ENCODE peak calls at places on chromosomes 13 and 19, in four cellular contexts. One of them, this sample, is unnamed.

GRCh38 chr19:51366050-51366998 is at the start of gene ETFB:
- DNase-seq in GM04503: peak
- DNase-seq in GM03348: peak
- DNase-seq in foreskin keratinocyte: peak
- DNase-seq in this sample: peak

GRCh38 chr19:3443840-3444694 is 36.3 kb downstream of the SMIM24 start:
- DNase-seq in GM03348: no peak
- DNase-seq in foreskin keratinocyte: no peak
- DNase-seq in GM04503: no peak
- DNase-seq in this sample: peak

GRCh38 chr19:13784731-13785452 is 10.4 kb upstream of the ZSWIM4 start:
- DNase-seq in foreskin keratinocyte: peak
- DNase-seq in GM03348: peak
- DNase-seq in GM04503: no peak
- DNase-seq in this sample: peak

GRCh38 chr19:13843104-13843921 is 33.6 kb upstream of the NANOS3 start:
- DNase-seq in GM03348: no peak
- DNase-seq in GM04503: no peak
- DNase-seq in foreskin keratinocyte: peak
- DNase-seq in this sample: peak

GRCh38 chr19:17244618-17245534 is 843 bp downstream of the NR2F6 start:
- DNase-seq in foreskin keratinocyte: no peak
- DNase-seq in GM03348: peak
- DNase-seq in GM04503: no peak
- DNase-seq in this sample: peak

GRCh38 chr13:57865600-57866294 is 234.2 kb downstream of the PCDH17 start:
- DNase-seq in GM03348: no peak
- DNase-seq in foreskin keratinocyte: peak
- DNase-seq in GM04503: no peak
- DNase-seq in this sample: no peak

GRCh38 chr19:48558018-48558684 is 6.2 kb downstream of the SULT2B1 start:
- DNase-seq in GM04503: peak
- DNase-seq in foreskin keratinocyte: peak
- DNase-seq in GM03348: peak
- DNase-seq in this sample: peak

GRCh38 chr19:3291644-3292043 is 67.2 kb downstream of the CELF5 start:
- DNase-seq in foreskin keratinocyte: no peak
- DNase-seq in GM04503: no peak
- DNase-seq in GM03348: no peak
- DNase-seq in this sample: no peak

GRCh38 chr19:31226536-31226935 is 122.7 kb downstream of the TSHZ3 start:
- DNase-seq in foreskin keratinocyte: no peak
- DNase-seq in GM03348: no peak
- DNase-seq in GM04503: no peak
- DNase-seq in this sample: no peak

GRCh38 chr13:100765021-100765420 is 90.4 kb upstream of the TMTC4 start:
- DNase-seq in GM04503: no peak
- DNase-seq in GM03348: no peak
- DNase-seq in foreskin keratinocyte: no peak
- DNase-seq in this sample: no peak

GRCh38 chr19:28329429-28329828 is 883.5 kb downstream of the UQCRFS1 start:
- DNase-seq in GM03348: no peak
- DNase-seq in GM04503: no peak
- DNase-seq in foreskin keratinocyte: no peak
- DNase-seq in this sample: no peak

GRCh38 chr19:45020071-45020470 is 18.8 kb upstream of the CLASRP start:
- DNase-seq in GM04503: no peak
- DNase-seq in GM03348: no peak
- DNase-seq in foreskin keratinocyte: no peak
- DNase-seq in this sample: no peak

GRCh38 chr13:100657881-100658315 is 16.7 kb downstream of the TMTC4 start:
- DNase-seq in GM04503: no peak
- DNase-seq in foreskin keratinocyte: no peak
- DNase-seq in GM03348: no peak
- DNase-seq in this sample: no peak

GRCh38 chr19:1861599-1862031 is 1.8 kb downstream of the KLF16 start:
- DNase-seq in GM03348: no peak
- DNase-seq in GM04503: no peak
- DNase-seq in foreskin keratinocyte: no peak
- DNase-seq in this sample: no peak

GRCh38 chr19:50317115-50317514 is 12.1 kb downstream of the KCNC3 start:
- DNase-seq in GM03348: no peak
- DNase-seq in GM04503: no peak
- DNase-seq in foreskin keratinocyte: no peak
- DNase-seq in this sample: no peak

GRCh38 chr19:43460362-43461016 is 4.9 kb downstream of the LYPD3 start:
- DNase-seq in GM04503: no peak
- DNase-seq in foreskin keratinocyte: no peak
- DNase-seq in GM03348: no peak
- DNase-seq in this sample: no peak

GRCh38 chr19:19650331-19650730 is 6.9 kb upstream of the GMIP start:
- DNase-seq in foreskin keratinocyte: no peak
- DNase-seq in GM03348: no peak
- DNase-seq in GM04503: no peak
- DNase-seq in this sample: no peak

GRCh38 chr19:43502419-43502976 is 2.0 kb downstream of the PHLDB3 start:
- DNase-seq in GM04503: no peak
- DNase-seq in GM03348: no peak
- DNase-seq in foreskin keratinocyte: no peak
- DNase-seq in this sample: no peak

GRCh38 chr19:2333027-2333806 is 4.7 kb downstream of the SPPL2B start:
- DNase-seq in GM04503: no peak
- DNase-seq in foreskin keratinocyte: no peak
- DNase-seq in GM03348: no peak
- DNase-seq in this sample: no peak

GRCh38 chr13:75919660-75920199 is 283.6 kb downstream of the LMO7 start:
- DNase-seq in GM03348: no peak
- DNase-seq in foreskin keratinocyte: no peak
- DNase-seq in GM04503: no peak
- DNase-seq in this sample: no peak

GRCh38 chr19:18789883-18790565 is 1.1 kb downstream of the COMP start:
- DNase-seq in foreskin keratinocyte: no peak
- DNase-seq in GM04503: no peak
- DNase-seq in GM03348: peak
- DNase-seq in this sample: peak

GRCh38 chr19:46745030-46745429 is 827 bp upstream of the FKRP start:
- DNase-seq in GM04503: no peak
- DNase-seq in foreskin keratinocyte: no peak
- DNase-seq in GM03348: peak
- DNase-seq in this sample: no peak

GRCh38 chr13:32734511-32734910 is 148.3 kb downstream of the PDS5B start:
- DNase-seq in foreskin keratinocyte: peak
- DNase-seq in GM04503: no peak
- DNase-seq in GM03348: peak
- DNase-seq in this sample: no peak

GRCh38 chr19:47618771-47619170 is 9.8 kb downstream of the BICRA start:
- DNase-seq in GM04503: no peak
- DNase-seq in GM03348: no peak
- DNase-seq in foreskin keratinocyte: no peak
- DNase-seq in this sample: no peak

GRCh38 chr13:28492527-28493367 is 2.2 kb downstream of the FLT1 start:
- DNase-seq in GM04503: no peak
- DNase-seq in GM03348: no peak
- DNase-seq in foreskin keratinocyte: no peak
- DNase-seq in this sample: no peak

GRCh38 chr13:79870766-79871165 is 389.8 kb downstream of the NDFIP2 start:
- DNase-seq in GM03348: no peak
- DNase-seq in GM04503: no peak
- DNase-seq in foreskin keratinocyte: peak
- DNase-seq in this sample: no peak

GRCh38 chr19:54905908-54906511 is at the start of gene NCR1:
- DNase-seq in foreskin keratinocyte: no peak
- DNase-seq in GM03348: no peak
- DNase-seq in GM04503: no peak
- DNase-seq in this sample: no peak

GRCh38 chr13:105518086-105518485 is 1017.4 kb downstream of the EFNB2 start:
- DNase-seq in GM04503: no peak
- DNase-seq in GM03348: no peak
- DNase-seq in foreskin keratinocyte: peak
- DNase-seq in this sample: no peak

This sample was measured in thyroid gland.